ENCODE peak calls at places on chromosomes 2 and 18, in five cellular contexts. One of them, this sample, is unnamed.

GRCh38 chr2:234680688-234681050 is 183.8 kb upstream of the ARL4C start:
- ATAC-seq in SK-N-SH treated with all-trans-retinoic acid at 6 μM for 48 hours: no peak
- ATAC-seq in aorta: no peak
- ATAC-seq in activated CD4-positive, alpha-beta T cell treated with anti-CD3 and anti-CD28 coated beads for 36 hours: no peak
- ATAC-seq in Right ventricle myocardium superior: no peak
- ATAC-seq in this sample: no peak

GRCh38 chr2:120237491-120237902 is 14.3 kb upstream of the TMEM185B start:
- ATAC-seq in SK-N-SH treated with all-trans-retinoic acid at 6 μM for 48 hours: peak
- ATAC-seq in aorta: no peak
- ATAC-seq in activated CD4-positive, alpha-beta T cell treated with anti-CD3 and anti-CD28 coated beads for 36 hours: no peak
- ATAC-seq in Right ventricle myocardium superior: no peak
- ATAC-seq in this sample: no peak

GRCh38 chr2:239289545-239289944 is 111.3 kb downstream of the HDAC4 start:
- ATAC-seq in SK-N-SH treated with all-trans-retinoic acid at 6 μM for 48 hours: no peak
- ATAC-seq in aorta: no peak
- ATAC-seq in activated CD4-positive, alpha-beta T cell treated with anti-CD3 and anti-CD28 coated beads for 36 hours: peak
- ATAC-seq in Right ventricle myocardium superior: no peak
- ATAC-seq in this sample: no peak

GRCh38 chr2:176804392-176804791 is 408.2 kb upstream of the HNRNPA3 start:
- ATAC-seq in SK-N-SH treated with all-trans-retinoic acid at 6 μM for 48 hours: no peak
- ATAC-seq in aorta: no peak
- ATAC-seq in activated CD4-positive, alpha-beta T cell treated with anti-CD3 and anti-CD28 coated beads for 36 hours: no peak
- ATAC-seq in Right ventricle myocardium superior: no peak
- ATAC-seq in this sample: no peak

GRCh38 chr18:9742588-9743131 is 34.6 kb downstream of the RAB31 start:
- ATAC-seq in SK-N-SH treated with all-trans-retinoic acid at 6 μM for 48 hours: peak
- ATAC-seq in aorta: no peak
- ATAC-seq in activated CD4-positive, alpha-beta T cell treated with anti-CD3 and anti-CD28 coated beads for 36 hours: no peak
- ATAC-seq in Right ventricle myocardium superior: peak
- ATAC-seq in this sample: peak

GRCh38 chr2:69645026-69645425 is 1.5 kb upstream of the AAK1 start:
- ATAC-seq in SK-N-SH treated with all-trans-retinoic acid at 6 μM for 48 hours: no peak
- ATAC-seq in aorta: no peak
- ATAC-seq in activated CD4-positive, alpha-beta T cell treated with anti-CD3 and anti-CD28 coated beads for 36 hours: no peak
- ATAC-seq in Right ventricle myocardium superior: no peak
- ATAC-seq in this sample: no peak

GRCh38 chr2:85794038-85794441 is 40.2 kb downstream of the ATOH8 start:
- ATAC-seq in SK-N-SH treated with all-trans-retinoic acid at 6 μM for 48 hours: no peak
- ATAC-seq in aorta: no peak
- ATAC-seq in activated CD4-positive, alpha-beta T cell treated with anti-CD3 and anti-CD28 coated beads for 36 hours: no peak
- ATAC-seq in Right ventricle myocardium superior: no peak
- ATAC-seq in this sample: no peak

GRCh38 chr2:233764761-233765160 is 4.7 kb downstream of the UGT1A1 start:
- ATAC-seq in SK-N-SH treated with all-trans-retinoic acid at 6 μM for 48 hours: no peak
- ATAC-seq in aorta: no peak
- ATAC-seq in activated CD4-positive, alpha-beta T cell treated with anti-CD3 and anti-CD28 coated beads for 36 hours: no peak
- ATAC-seq in Right ventricle myocardium superior: no peak
- ATAC-seq in this sample: no peak

GRCh38 chr18:13364721-13365205 is 146.2 kb downstream of the LDLRAD4 start:
- ATAC-seq in SK-N-SH treated with all-trans-retinoic acid at 6 μM for 48 hours: no peak
- ATAC-seq in aorta: no peak
- ATAC-seq in activated CD4-positive, alpha-beta T cell treated with anti-CD3 and anti-CD28 coated beads for 36 hours: no peak
- ATAC-seq in Right ventricle myocardium superior: no peak
- ATAC-seq in this sample: no peak

GRCh38 chr18:23053756-23054457 is 81.4 kb upstream of the CABLES1 start:
- ATAC-seq in SK-N-SH treated with all-trans-retinoic acid at 6 μM for 48 hours: peak
- ATAC-seq in aorta: peak
- ATAC-seq in activated CD4-positive, alpha-beta T cell treated with anti-CD3 and anti-CD28 coated beads for 36 hours: no peak
- ATAC-seq in Right ventricle myocardium superior: peak
- ATAC-seq in this sample: no peak

GRCh38 chr2:119488245-119489182 is 35.8 kb downstream of the SCTR start:
- ATAC-seq in SK-N-SH treated with all-trans-retinoic acid at 6 μM for 48 hours: no peak
- ATAC-seq in aorta: no peak
- ATAC-seq in activated CD4-positive, alpha-beta T cell treated with anti-CD3 and anti-CD28 coated beads for 36 hours: no peak
- ATAC-seq in Right ventricle myocardium superior: no peak
- ATAC-seq in this sample: no peak

GRCh38 chr18:62249478-62250097 is 62.5 kb downstream of the RELCH start:
- ATAC-seq in SK-N-SH treated with all-trans-retinoic acid at 6 μM for 48 hours: peak
- ATAC-seq in aorta: no peak
- ATAC-seq in activated CD4-positive, alpha-beta T cell treated with anti-CD3 and anti-CD28 coated beads for 36 hours: peak
- ATAC-seq in Right ventricle myocardium superior: peak
- ATAC-seq in this sample: no peak

GRCh38 chr18:66724664-66725356 is 120.9 kb upstream of the CDH19 start:
- ATAC-seq in SK-N-SH treated with all-trans-retinoic acid at 6 μM for 48 hours: no peak
- ATAC-seq in aorta: no peak
- ATAC-seq in activated CD4-positive, alpha-beta T cell treated with anti-CD3 and anti-CD28 coated beads for 36 hours: no peak
- ATAC-seq in Right ventricle myocardium superior: peak
- ATAC-seq in this sample: peak

GRCh38 chr2:105917688-105918087 is 173.0 kb downstream of the NCK2 start:
- ATAC-seq in SK-N-SH treated with all-trans-retinoic acid at 6 μM for 48 hours: no peak
- ATAC-seq in aorta: no peak
- ATAC-seq in activated CD4-positive, alpha-beta T cell treated with anti-CD3 and anti-CD28 coated beads for 36 hours: no peak
- ATAC-seq in Right ventricle myocardium superior: no peak
- ATAC-seq in this sample: no peak

GRCh38 chr18:10453885-10454772 is at the start of gene APCDD1:
- ATAC-seq in SK-N-SH treated with all-trans-retinoic acid at 6 μM for 48 hours: no peak
- ATAC-seq in aorta: peak
- ATAC-seq in activated CD4-positive, alpha-beta T cell treated with anti-CD3 and anti-CD28 coated beads for 36 hours: no peak
- ATAC-seq in Right ventricle myocardium superior: peak
- ATAC-seq in this sample: peak

GRCh38 chr2:110114007-110114591 is 1.5 kb downstream of the MALL start:
- ATAC-seq in SK-N-SH treated with all-trans-retinoic acid at 6 μM for 48 hours: peak
- ATAC-seq in aorta: peak
- ATAC-seq in activated CD4-positive, alpha-beta T cell treated with anti-CD3 and anti-CD28 coated beads for 36 hours: peak
- ATAC-seq in Right ventricle myocardium superior: peak
- ATAC-seq in this sample: no peak

GRCh38 chr2:113838744-113839444 is 51.0 kb upstream of the ACTR3 start:
- ATAC-seq in SK-N-SH treated with all-trans-retinoic acid at 6 μM for 48 hours: no peak
- ATAC-seq in aorta: no peak
- ATAC-seq in activated CD4-positive, alpha-beta T cell treated with anti-CD3 and anti-CD28 coated beads for 36 hours: no peak
- ATAC-seq in Right ventricle myocardium superior: no peak
- ATAC-seq in this sample: no peak

GRCh38 chr2:61597300-61598289 is 59.4 kb upstream of the XPO1 start:
- ATAC-seq in SK-N-SH treated with all-trans-retinoic acid at 6 μM for 48 hours: no peak
- ATAC-seq in aorta: no peak
- ATAC-seq in activated CD4-positive, alpha-beta T cell treated with anti-CD3 and anti-CD28 coated beads for 36 hours: no peak
- ATAC-seq in Right ventricle myocardium superior: no peak
- ATAC-seq in this sample: no peak

GRCh38 chr2:156221703-156222102 is 110.8 kb downstream of the NR4A2 start:
- ATAC-seq in SK-N-SH treated with all-trans-retinoic acid at 6 μM for 48 hours: no peak
- ATAC-seq in aorta: no peak
- ATAC-seq in activated CD4-positive, alpha-beta T cell treated with anti-CD3 and anti-CD28 coated beads for 36 hours: no peak
- ATAC-seq in Right ventricle myocardium superior: no peak
- ATAC-seq in this sample: no peak

GRCh38 chr2:67260348-67261277 is 136.5 kb upstream of the ETAA1 start:
- ATAC-seq in SK-N-SH treated with all-trans-retinoic acid at 6 μM for 48 hours: peak
- ATAC-seq in aorta: peak
- ATAC-seq in activated CD4-positive, alpha-beta T cell treated with anti-CD3 and anti-CD28 coated beads for 36 hours: no peak
- ATAC-seq in Right ventricle myocardium superior: peak
- ATAC-seq in this sample: peak

GRCh38 chr2:45992021-45992745 is 305.0 kb upstream of the EPAS1 start:
- ATAC-seq in SK-N-SH treated with all-trans-retinoic acid at 6 μM for 48 hours: peak
- ATAC-seq in aorta: peak
- ATAC-seq in activated CD4-positive, alpha-beta T cell treated with anti-CD3 and anti-CD28 coated beads for 36 hours: no peak
- ATAC-seq in Right ventricle myocardium superior: peak
- ATAC-seq in this sample: peak

GRCh38 chr18:23735021-23735464 is 45.8 kb downstream of the LAMA3 start:
- ATAC-seq in SK-N-SH treated with all-trans-retinoic acid at 6 μM for 48 hours: peak
- ATAC-seq in aorta: no peak
- ATAC-seq in activated CD4-positive, alpha-beta T cell treated with anti-CD3 and anti-CD28 coated beads for 36 hours: peak
- ATAC-seq in Right ventricle myocardium superior: no peak
- ATAC-seq in this sample: no peak

GRCh38 chr2:10378189-10378588 is 69.9 kb downstream of the ODC1 start:
- ATAC-seq in SK-N-SH treated with all-trans-retinoic acid at 6 μM for 48 hours: no peak
- ATAC-seq in aorta: no peak
- ATAC-seq in activated CD4-positive, alpha-beta T cell treated with anti-CD3 and anti-CD28 coated beads for 36 hours: peak
- ATAC-seq in Right ventricle myocardium superior: no peak
- ATAC-seq in this sample: no peak

GRCh38 chr2:151261977-151262291 is 271 bp upstream of the RBM43 start:
- ATAC-seq in SK-N-SH treated with all-trans-retinoic acid at 6 μM for 48 hours: no peak
- ATAC-seq in aorta: no peak
- ATAC-seq in activated CD4-positive, alpha-beta T cell treated with anti-CD3 and anti-CD28 coated beads for 36 hours: no peak
- ATAC-seq in Right ventricle myocardium superior: no peak
- ATAC-seq in this sample: no peak

GRCh38 chr2:27736890-27737204 is 34.7 kb upstream of the MRPL33 start:
- ATAC-seq in SK-N-SH treated with all-trans-retinoic acid at 6 μM for 48 hours: no peak
- ATAC-seq in aorta: peak
- ATAC-seq in activated CD4-positive, alpha-beta T cell treated with anti-CD3 and anti-CD28 coated beads for 36 hours: no peak
- ATAC-seq in Right ventricle myocardium superior: no peak
- ATAC-seq in this sample: no peak

GRCh38 chr18:31206787-31207381 is 44.2 kb upstream of the DSC1 start:
- ATAC-seq in SK-N-SH treated with all-trans-retinoic acid at 6 μM for 48 hours: peak
- ATAC-seq in aorta: peak
- ATAC-seq in activated CD4-positive, alpha-beta T cell treated with anti-CD3 and anti-CD28 coated beads for 36 hours: no peak
- ATAC-seq in Right ventricle myocardium superior: peak
- ATAC-seq in this sample: peak

GRCh38 chr18:45168883-45169585 is 446.2 kb upstream of the SLC14A2 start:
- ATAC-seq in SK-N-SH treated with all-trans-retinoic acid at 6 μM for 48 hours: no peak
- ATAC-seq in aorta: no peak
- ATAC-seq in activated CD4-positive, alpha-beta T cell treated with anti-CD3 and anti-CD28 coated beads for 36 hours: no peak
- ATAC-seq in Right ventricle myocardium superior: peak
- ATAC-seq in this sample: peak

GRCh38 chr2:105378276-105378840 is 20.5 kb downstream of the FHL2 start:
- ATAC-seq in SK-N-SH treated with all-trans-retinoic acid at 6 μM for 48 hours: no peak
- ATAC-seq in aorta: no peak
- ATAC-seq in activated CD4-positive, alpha-beta T cell treated with anti-CD3 and anti-CD28 coated beads for 36 hours: no peak
- ATAC-seq in Right ventricle myocardium superior: no peak
- ATAC-seq in this sample: no peak

GRCh38 chr2:97761192-97761591 is 47.8 kb downstream of the ZAP70 start:
- ATAC-seq in SK-N-SH treated with all-trans-retinoic acid at 6 μM for 48 hours: no peak
- ATAC-seq in aorta: no peak
- ATAC-seq in activated CD4-positive, alpha-beta T cell treated with anti-CD3 and anti-CD28 coated beads for 36 hours: peak
- ATAC-seq in Right ventricle myocardium superior: no peak
- ATAC-seq in this sample: no peak

GRCh38 chr2:119228136-119228535 is 4.5 kb downstream of the STEAP3 start:
- ATAC-seq in SK-N-SH treated with all-trans-retinoic acid at 6 μM for 48 hours: no peak
- ATAC-seq in aorta: no peak
- ATAC-seq in activated CD4-positive, alpha-beta T cell treated with anti-CD3 and anti-CD28 coated beads for 36 hours: no peak
- ATAC-seq in Right ventricle myocardium superior: no peak
- ATAC-seq in this sample: no peak

GRCh38 chr2:109294523-109294922 is 165.5 kb downstream of the SH3RF3 start:
- ATAC-seq in SK-N-SH treated with all-trans-retinoic acid at 6 μM for 48 hours: no peak
- ATAC-seq in aorta: no peak
- ATAC-seq in activated CD4-positive, alpha-beta T cell treated with anti-CD3 and anti-CD28 coated beads for 36 hours: no peak
- ATAC-seq in Right ventricle myocardium superior: no peak
- ATAC-seq in this sample: no peak